ENCODE peak calls at places on chromosomes 3 and 15, in five cellular contexts. Y, T, C, H and M are unnamed samples.

GRCh38 chr3:126751611-126752302 is 47.7 kb downstream of the CHCHD6 start:
- DNase-seq in H (no peak), T (no peak), C (no peak), Y (no peak), M (no peak)

GRCh38 chr15:66685638-66686150 is 16.3 kb upstream of the SMAD6 start:
- DNase-seq in Y (no peak), H (no peak), T (no peak), C (no peak), M (no peak)

GRCh38 chr15:40322531-40323238 is 807 bp upstream of the INAFM2 start:
- DNase-seq in T (no peak), C (no peak), H (peak; percentile 71), Y (no peak), M (no peak)

GRCh38 chr3:47669026-47669749 is 90.5 kb upstream of the CSPG5 start:
- DNase-seq in Y (peak; percentile 36), T (no peak), H (peak; percentile 59), C (no peak), M (no peak)

GRCh38 chr15:85973584-85974347 is 105.9 kb upstream of the AGBL1 start:
- DNase-seq in C (no peak), Y (no peak), T (peak; percentile 38), H (no peak), M (no peak)

GRCh38 chr3:148158210-148158609 is 539.5 kb upstream of the AGTR1 start:
- DNase-seq in H (peak; percentile 7), C (no peak), Y (peak; percentile 71), T (no peak), M (no peak)

GRCh38 chr3:126357299-126358037 is at the start of gene KLF15:
- DNase-seq in C (peak; percentile 89), Y (peak; percentile 81), T (peak; percentile 97), H (peak; percentile 96), M (peak; percentile 88)

GRCh38 chr15:49154359-49154758 is 1.0 kb downstream of the COPS2 start:
- DNase-seq in H (peak; percentile 6), T (no peak), C (no peak), Y (no peak), M (no peak)

GRCh38 chr3:134315286-134316106 is 58.8 kb downstream of the AMOTL2 start:
- DNase-seq in Y (peak; percentile 86), H (peak; percentile 59), C (no peak), T (no peak), M (no peak)

GRCh38 chr3:151567477-151567876 is 106.6 kb upstream of the IGSF10 start:
- DNase-seq in Y (no peak), T (peak; percentile 16), H (no peak), C (no peak), M (no peak)